ENCODE peak calls at places on chromosomes 11 and 22, in nine cellular contexts. One of them, this sample, is unnamed.

GRCh38 chr11:29447821-29448220 is 569.0 kb downstream of the KCNA4 start:
- DNase-seq in cardiac muscle cell: no peak
- DNase-seq in body of pancreas: no peak
- DNase-seq in A549: no peak
- DNase-seq in uterus: no peak
- DNase-seq in neural progenitor cell: no peak
- DNase-seq in SJSA1: no peak
- DNase-seq in mesendoderm: no peak
- DNase-seq in GM23338: no peak
- DNase-seq in this sample: no peak

GRCh38 chr11:39571081-39571480 is 1888.4 kb downstream of the LRRC4C start:
- DNase-seq in cardiac muscle cell: no peak
- DNase-seq in body of pancreas: no peak
- DNase-seq in A549: no peak
- DNase-seq in uterus: no peak
- DNase-seq in neural progenitor cell: no peak
- DNase-seq in SJSA1: no peak
- DNase-seq in mesendoderm: no peak
- DNase-seq in GM23338: no peak
- DNase-seq in this sample: no peak

GRCh38 chr11:121291319-121291718 is 1.3 kb upstream of the SC5D start:
- DNase-seq in cardiac muscle cell: no peak
- DNase-seq in body of pancreas: no peak
- DNase-seq in A549: no peak
- DNase-seq in uterus: no peak
- DNase-seq in neural progenitor cell: no peak
- DNase-seq in SJSA1: no peak
- DNase-seq in mesendoderm: no peak
- DNase-seq in GM23338: no peak
- DNase-seq in this sample: no peak

GRCh38 chr11:34327804-34328631 is 29.8 kb downstream of the ABTB2 start:
- DNase-seq in cardiac muscle cell: peak; percentile 50
- DNase-seq in body of pancreas: peak; percentile 17
- DNase-seq in A549: no peak
- DNase-seq in uterus: peak; percentile 64
- DNase-seq in neural progenitor cell: no peak
- DNase-seq in SJSA1: no peak
- DNase-seq in mesendoderm: peak; percentile 19
- DNase-seq in GM23338: no peak
- DNase-seq in this sample: peak; percentile 88

GRCh38 chr11:27107548-27107947 is 66.9 kb downstream of the BBOX1 start:
- DNase-seq in cardiac muscle cell: no peak
- DNase-seq in body of pancreas: no peak
- DNase-seq in A549: no peak
- DNase-seq in uterus: no peak
- DNase-seq in neural progenitor cell: no peak
- DNase-seq in SJSA1: no peak
- DNase-seq in mesendoderm: no peak
- DNase-seq in GM23338: no peak
- DNase-seq in this sample: no peak

GRCh38 chr22:23892626-23893445 is 1.3 kb upstream of the MIF start:
- DNase-seq in cardiac muscle cell: no peak
- DNase-seq in body of pancreas: no peak
- DNase-seq in A549: no peak
- DNase-seq in uterus: no peak
- DNase-seq in neural progenitor cell: no peak
- DNase-seq in SJSA1: no peak
- DNase-seq in mesendoderm: no peak
- DNase-seq in GM23338: no peak
- DNase-seq in this sample: no peak

GRCh38 chr11:47466701-47467250 is 17.8 kb upstream of the RAPSN start:
- DNase-seq in cardiac muscle cell: peak; percentile 78
- DNase-seq in body of pancreas: peak; percentile 80
- DNase-seq in A549: no peak
- DNase-seq in uterus: peak; percentile 36
- DNase-seq in neural progenitor cell: peak; percentile 41
- DNase-seq in SJSA1: no peak
- DNase-seq in mesendoderm: peak; percentile 45
- DNase-seq in GM23338: peak; percentile 41
- DNase-seq in this sample: peak; percentile 75

GRCh38 chr11:29328961-29329441 is 687.8 kb downstream of the KCNA4 start:
- DNase-seq in cardiac muscle cell: peak; percentile 83
- DNase-seq in body of pancreas: no peak
- DNase-seq in A549: peak; percentile 84
- DNase-seq in uterus: no peak
- DNase-seq in neural progenitor cell: peak; percentile 46
- DNase-seq in SJSA1: no peak
- DNase-seq in mesendoderm: peak; percentile 28
- DNase-seq in GM23338: peak; percentile 28
- DNase-seq in this sample: no peak

GRCh38 chr11:33375688-33376311 is 118.6 kb downstream of the HIPK3 start:
- DNase-seq in cardiac muscle cell: peak; percentile 34
- DNase-seq in body of pancreas: no peak
- DNase-seq in A549: no peak
- DNase-seq in uterus: no peak
- DNase-seq in neural progenitor cell: peak; percentile 75
- DNase-seq in SJSA1: no peak
- DNase-seq in mesendoderm: peak; percentile 43
- DNase-seq in GM23338: peak; percentile 73
- DNase-seq in this sample: no peak

GRCh38 chr11:132551011-132551410 is 981.3 kb downstream of the OPCML start:
- DNase-seq in cardiac muscle cell: no peak
- DNase-seq in body of pancreas: no peak
- DNase-seq in A549: no peak
- DNase-seq in uterus: no peak
- DNase-seq in neural progenitor cell: no peak
- DNase-seq in SJSA1: no peak
- DNase-seq in mesendoderm: no peak
- DNase-seq in GM23338: no peak
- DNase-seq in this sample: no peak

GRCh38 chr11:116096596-116096995 is 592.4 kb upstream of the CADM1 start:
- DNase-seq in cardiac muscle cell: no peak
- DNase-seq in body of pancreas: no peak
- DNase-seq in A549: no peak
- DNase-seq in uterus: peak; percentile 34
- DNase-seq in neural progenitor cell: no peak
- DNase-seq in SJSA1: no peak
- DNase-seq in mesendoderm: no peak
- DNase-seq in GM23338: no peak
- DNase-seq in this sample: no peak

GRCh38 chr11:1217151-1217550 is 5.7 kb upstream of the MUC5B start:
- DNase-seq in cardiac muscle cell: no peak
- DNase-seq in body of pancreas: peak; percentile 0
- DNase-seq in A549: no peak
- DNase-seq in uterus: no peak
- DNase-seq in neural progenitor cell: no peak
- DNase-seq in SJSA1: no peak
- DNase-seq in mesendoderm: no peak
- DNase-seq in GM23338: no peak
- DNase-seq in this sample: no peak

GRCh38 chr11:876550-876949 is 33.9 kb downstream of the TSPAN4 start:
- DNase-seq in cardiac muscle cell: no peak
- DNase-seq in body of pancreas: peak; percentile 88
- DNase-seq in A549: no peak
- DNase-seq in uterus: no peak
- DNase-seq in neural progenitor cell: no peak
- DNase-seq in SJSA1: no peak
- DNase-seq in mesendoderm: no peak
- DNase-seq in GM23338: no peak
- DNase-seq in this sample: peak; percentile 76

GRCh38 chr22:27999876-28000275 is 80.8 kb upstream of the PITPNB start:
- DNase-seq in cardiac muscle cell: no peak
- DNase-seq in body of pancreas: no peak
- DNase-seq in A549: no peak
- DNase-seq in uterus: no peak
- DNase-seq in neural progenitor cell: no peak
- DNase-seq in SJSA1: no peak
- DNase-seq in mesendoderm: no peak
- DNase-seq in GM23338: no peak
- DNase-seq in this sample: no peak

GRCh38 chr22:19591568-19591967 is 67.4 kb upstream of the CLDN5 start:
- DNase-seq in cardiac muscle cell: no peak
- DNase-seq in body of pancreas: no peak
- DNase-seq in A549: no peak
- DNase-seq in uterus: no peak
- DNase-seq in neural progenitor cell: no peak
- DNase-seq in SJSA1: no peak
- DNase-seq in mesendoderm: no peak
- DNase-seq in GM23338: no peak
- DNase-seq in this sample: no peak

GRCh38 chr11:8234910-8235309 is 28.8 kb downstream of the LMO1 start:
- DNase-seq in cardiac muscle cell: no peak
- DNase-seq in body of pancreas: no peak
- DNase-seq in A549: no peak
- DNase-seq in uterus: no peak
- DNase-seq in neural progenitor cell: no peak
- DNase-seq in SJSA1: no peak
- DNase-seq in mesendoderm: no peak
- DNase-seq in GM23338: no peak
- DNase-seq in this sample: no peak

GRCh38 chr11:72528121-72528520 is 93.8 kb upstream of the CLPB start:
- DNase-seq in cardiac muscle cell: no peak
- DNase-seq in body of pancreas: no peak
- DNase-seq in A549: no peak
- DNase-seq in uterus: no peak
- DNase-seq in neural progenitor cell: no peak
- DNase-seq in SJSA1: no peak
- DNase-seq in mesendoderm: no peak
- DNase-seq in GM23338: no peak
- DNase-seq in this sample: no peak

GRCh38 chr22:46596819-46597218 is 23.4 kb upstream of the GRAMD4 start:
- DNase-seq in cardiac muscle cell: no peak
- DNase-seq in body of pancreas: peak; percentile 96
- DNase-seq in A549: no peak
- DNase-seq in uterus: no peak
- DNase-seq in neural progenitor cell: no peak
- DNase-seq in SJSA1: no peak
- DNase-seq in mesendoderm: peak; percentile 78
- DNase-seq in GM23338: peak; percentile 66
- DNase-seq in this sample: no peak

GRCh38 chr11:76674517-76675400 is 4.2 kb upstream of the LRRC32 start:
- DNase-seq in cardiac muscle cell: no peak
- DNase-seq in body of pancreas: no peak
- DNase-seq in A549: no peak
- DNase-seq in uterus: no peak
- DNase-seq in neural progenitor cell: peak; percentile 28
- DNase-seq in SJSA1: no peak
- DNase-seq in mesendoderm: no peak
- DNase-seq in GM23338: peak; percentile 48
- DNase-seq in this sample: no peak

GRCh38 chr22:25148149-25148691 is 51.4 kb upstream of the CRYBB3 start:
- DNase-seq in cardiac muscle cell: peak; percentile 7
- DNase-seq in body of pancreas: peak; percentile 54
- DNase-seq in A549: no peak
- DNase-seq in uterus: no peak
- DNase-seq in neural progenitor cell: peak; percentile 28
- DNase-seq in SJSA1: no peak
- DNase-seq in mesendoderm: peak; percentile 73
- DNase-seq in GM23338: peak; percentile 34
- DNase-seq in this sample: peak; percentile 34

GRCh38 chr11:71542856-71543743 is 5.1 kb upstream of the KRTAP5-9 start:
- DNase-seq in cardiac muscle cell: peak; percentile 4
- DNase-seq in body of pancreas: no peak
- DNase-seq in A549: no peak
- DNase-seq in uterus: no peak
- DNase-seq in neural progenitor cell: no peak
- DNase-seq in SJSA1: no peak
- DNase-seq in mesendoderm: no peak
- DNase-seq in GM23338: no peak
- DNase-seq in this sample: no peak

GRCh38 chr11:114310095-114310494 is 13.9 kb downstream of the NNMT start:
- DNase-seq in cardiac muscle cell: peak; percentile 13
- DNase-seq in body of pancreas: no peak
- DNase-seq in A549: no peak
- DNase-seq in uterus: no peak
- DNase-seq in neural progenitor cell: no peak
- DNase-seq in SJSA1: no peak
- DNase-seq in mesendoderm: no peak
- DNase-seq in GM23338: no peak
- DNase-seq in this sample: no peak

GRCh38 chr11:413120-414081 is 1.4 kb downstream of the SIGIRR start:
- DNase-seq in cardiac muscle cell: no peak
- DNase-seq in body of pancreas: peak; percentile 9
- DNase-seq in A549: peak; percentile 54
- DNase-seq in uterus: no peak
- DNase-seq in neural progenitor cell: no peak
- DNase-seq in SJSA1: no peak
- DNase-seq in mesendoderm: no peak
- DNase-seq in GM23338: no peak
- DNase-seq in this sample: no peak

GRCh38 chr22:41781508-41781906 is 19.0 kb upstream of the CCDC134 start:
- DNase-seq in cardiac muscle cell: no peak
- DNase-seq in body of pancreas: no peak
- DNase-seq in A549: no peak
- DNase-seq in uterus: no peak
- DNase-seq in neural progenitor cell: no peak
- DNase-seq in SJSA1: no peak
- DNase-seq in mesendoderm: no peak
- DNase-seq in GM23338: no peak
- DNase-seq in this sample: no peak
- H3K4me3 ChIP-seq in cardiac muscle cell: no peak overlapping the region
- H3K4me3 ChIP-seq in body of pancreas: no peak overlapping the region
- H3K4me3 ChIP-seq in A549: no peak overlapping the region
- H3K4me3 ChIP-seq in uterus: no peak overlapping the region
- H3K4me3 ChIP-seq in neural progenitor cell: no peak overlapping the region
- H3K4me3 ChIP-seq in SJSA1: no peak overlapping the region
- H3K4me3 ChIP-seq in mesendoderm: no peak overlapping the region
- H3K4me3 ChIP-seq in GM23338: no peak overlapping the region
- H3K4me3 ChIP-seq in this sample: no peak overlapping the region

GRCh38 chr22:29780781-29781676 is 13.9 kb downstream of the UQCR10 start:
- DNase-seq in cardiac muscle cell: peak; percentile 83
- DNase-seq in body of pancreas: no peak
- DNase-seq in A549: no peak
- DNase-seq in uterus: no peak
- DNase-seq in neural progenitor cell: no peak
- DNase-seq in SJSA1: peak; percentile 88
- DNase-seq in mesendoderm: peak; percentile 50
- DNase-seq in GM23338: no peak
- DNase-seq in this sample: no peak
- H3K4me1 ChIP-seq in cardiac muscle cell: peaks cover 3% of the 10 kb centered on the region
- H3K4me1 ChIP-seq in body of pancreas: peaks cover 79% of the 10 kb centered on the region
- H3K4me1 ChIP-seq in A549: peaks cover 28% of the 10 kb centered on the region
- H3K4me1 ChIP-seq in uterus: no peaks in the 10 kb centered on the region
- H3K4me1 ChIP-seq in neural progenitor cell: peaks cover 10% of the 10 kb centered on the region
- H3K4me1 ChIP-seq in SJSA1: peaks cover 47% of the 10 kb centered on the region
- H3K4me1 ChIP-seq in mesendoderm: no peaks in the 10 kb centered on the region
- H3K4me1 ChIP-seq in GM23338: no peaks in the 10 kb centered on the region
- H3K4me1 ChIP-seq in this sample: peaks cover 10% of the 10 kb centered on the region

GRCh38 chr11:119873761-119874421 is 144.9 kb upstream of the NECTIN1 start:
- DNase-seq in cardiac muscle cell: no peak
- DNase-seq in body of pancreas: no peak
- DNase-seq in A549: no peak
- DNase-seq in uterus: no peak
- DNase-seq in neural progenitor cell: peak; percentile 9
- DNase-seq in SJSA1: no peak
- DNase-seq in mesendoderm: no peak
- DNase-seq in GM23338: no peak
- DNase-seq in this sample: no peak
- H3K27ac ChIP-seq in cardiac muscle cell: no peak overlapping the region
- H3K27ac ChIP-seq in body of pancreas: no peak overlapping the region
- H3K27ac ChIP-seq in A549: no peak overlapping the region
- H3K27ac ChIP-seq in uterus: no peak overlapping the region
- H3K27ac ChIP-seq in neural progenitor cell: no peak overlapping the region
- H3K27ac ChIP-seq in SJSA1: no peak overlapping the region
- H3K27ac ChIP-seq in mesendoderm: no peak overlapping the region
- H3K27ac ChIP-seq in GM23338: no peak overlapping the region
- H3K27ac ChIP-seq in this sample: no peak overlapping the region

GRCh38 chr11:4186464-4187054 is 92.0 kb downstream of the RRM1 start:
- DNase-seq in cardiac muscle cell: no peak
- DNase-seq in body of pancreas: no peak
- DNase-seq in A549: no peak
- DNase-seq in uterus: no peak
- DNase-seq in neural progenitor cell: no peak
- DNase-seq in SJSA1: peak; percentile 30
- DNase-seq in mesendoderm: no peak
- DNase-seq in GM23338: no peak
- DNase-seq in this sample: no peak
- H3K4me3 ChIP-seq in cardiac muscle cell: peak overlapping the region; percentile 45
- H3K4me3 ChIP-seq in body of pancreas: no peak overlapping the region
- H3K4me3 ChIP-seq in A549: peak overlapping the region; percentile 77
- H3K4me3 ChIP-seq in uterus: peak overlapping the region; percentile 58
- H3K4me3 ChIP-seq in neural progenitor cell: peak overlapping the region; percentile 72
- H3K4me3 ChIP-seq in SJSA1: peak overlapping the region; percentile 49
- H3K4me3 ChIP-seq in mesendoderm: no peak overlapping the region
- H3K4me3 ChIP-seq in GM23338: peak overlapping the region; percentile 78
- H3K4me3 ChIP-seq in this sample: no peak overlapping the region

This sample was measured in right cardiac atrium.